ENCODE peak calls at places on chromosomes 4 and X, in eight cellular contexts. One of them, this sample, is unnamed.

GRCh38 chr4:172688536-172688935 is 480.1 kb upstream of the GALNT7 start:
- DNase-seq in AG08396: no peak
- DNase-seq in stimulated activated CD4-positive, alpha-beta T cell treated with anti-CD3 and anti-CD28 coated beads, Interleukin-2, amount 100 ng/mL, for 24 hours: no peak
- DNase-seq in progenitor cell of endocrine pancreas: no peak
- DNase-seq in SW 1271: no peak
- DNase-seq in hepatocyte: no peak
- DNase-seq in stimulated activated naive CD8-positive, alpha-beta T cell treated with anti-CD3 and anti-CD28 coated beads, Interleukin-15, Interleukin-2, amounts not matched to agents 100 U/mL and 50 U/mL, for 24 hours: no peak
- DNase-seq in T follicular helper cell: no peak
- DNase-seq in this sample: no peak

GRCh38 chrX:123464709-123465108 is 268.1 kb downstream of the THOC2 start:
- DNase-seq in stimulated activated naive CD8-positive, alpha-beta T cell treated with anti-CD3 and anti-CD28 coated beads, Interleukin-15, Interleukin-2, amounts not matched to agents 100 U/mL and 50 U/mL, for 24 hours: no peak
- DNase-seq in SW 1271: no peak
- DNase-seq in AG08396: no peak
- DNase-seq in T follicular helper cell: no peak
- DNase-seq in progenitor cell of endocrine pancreas: no peak
- DNase-seq in stimulated activated CD4-positive, alpha-beta T cell treated with anti-CD3 and anti-CD28 coated beads, Interleukin-2, amount 100 ng/mL, for 24 hours: no peak
- DNase-seq in hepatocyte: no peak
- DNase-seq in this sample: no peak

GRCh38 chr4:73615613-73616012 is 4.6 kb downstream of the RASSF6 start:
- DNase-seq in stimulated activated CD4-positive, alpha-beta T cell treated with anti-CD3 and anti-CD28 coated beads, Interleukin-2, amount 100 ng/mL, for 24 hours: no peak
- DNase-seq in stimulated activated naive CD8-positive, alpha-beta T cell treated with anti-CD3 and anti-CD28 coated beads, Interleukin-15, Interleukin-2, amounts not matched to agents 100 U/mL and 50 U/mL, for 24 hours: no peak
- DNase-seq in SW 1271: no peak
- DNase-seq in T follicular helper cell: no peak
- DNase-seq in AG08396: no peak
- DNase-seq in progenitor cell of endocrine pancreas: no peak
- DNase-seq in hepatocyte: peak
- DNase-seq in this sample: no peak

GRCh38 chrX:132631579-132632232 is 142.9 kb upstream of the MBNL3 start:
- DNase-seq in stimulated activated CD4-positive, alpha-beta T cell treated with anti-CD3 and anti-CD28 coated beads, Interleukin-2, amount 100 ng/mL, for 24 hours: no peak
- DNase-seq in progenitor cell of endocrine pancreas: no peak
- DNase-seq in AG08396: peak
- DNase-seq in T follicular helper cell: no peak
- DNase-seq in stimulated activated naive CD8-positive, alpha-beta T cell treated with anti-CD3 and anti-CD28 coated beads, Interleukin-15, Interleukin-2, amounts not matched to agents 100 U/mL and 50 U/mL, for 24 hours: no peak
- DNase-seq in SW 1271: peak
- DNase-seq in hepatocyte: peak
- DNase-seq in this sample: peak

GRCh38 chr4:84877051-84877833 is 89.2 kb downstream of the WDFY3 start:
- DNase-seq in progenitor cell of endocrine pancreas: no peak
- DNase-seq in T follicular helper cell: no peak
- DNase-seq in stimulated activated CD4-positive, alpha-beta T cell treated with anti-CD3 and anti-CD28 coated beads, Interleukin-2, amount 100 ng/mL, for 24 hours: no peak
- DNase-seq in SW 1271: peak
- DNase-seq in stimulated activated naive CD8-positive, alpha-beta T cell treated with anti-CD3 and anti-CD28 coated beads, Interleukin-15, Interleukin-2, amounts not matched to agents 100 U/mL and 50 U/mL, for 24 hours: no peak
- DNase-seq in AG08396: no peak
- DNase-seq in hepatocyte: peak
- DNase-seq in this sample: peak

GRCh38 chr4:67327245-67327860 is 217.9 kb downstream of the CENPC start:
- DNase-seq in SW 1271: peak
- DNase-seq in T follicular helper cell: peak
- DNase-seq in stimulated activated CD4-positive, alpha-beta T cell treated with anti-CD3 and anti-CD28 coated beads, Interleukin-2, amount 100 ng/mL, for 24 hours: peak
- DNase-seq in hepatocyte: peak
- DNase-seq in stimulated activated naive CD8-positive, alpha-beta T cell treated with anti-CD3 and anti-CD28 coated beads, Interleukin-15, Interleukin-2, amounts not matched to agents 100 U/mL and 50 U/mL, for 24 hours: peak
- DNase-seq in AG08396: peak
- DNase-seq in progenitor cell of endocrine pancreas: peak
- DNase-seq in this sample: peak

GRCh38 chr4:119580293-119580692 is 48.3 kb downstream of the PDE5A start:
- DNase-seq in SW 1271: no peak
- DNase-seq in progenitor cell of endocrine pancreas: no peak
- DNase-seq in hepatocyte: no peak
- DNase-seq in T follicular helper cell: no peak
- DNase-seq in AG08396: no peak
- DNase-seq in stimulated activated naive CD8-positive, alpha-beta T cell treated with anti-CD3 and anti-CD28 coated beads, Interleukin-15, Interleukin-2, amounts not matched to agents 100 U/mL and 50 U/mL, for 24 hours: no peak
- DNase-seq in stimulated activated CD4-positive, alpha-beta T cell treated with anti-CD3 and anti-CD28 coated beads, Interleukin-2, amount 100 ng/mL, for 24 hours: no peak
- DNase-seq in this sample: no peak

GRCh38 chr4:121712783-121713182 is 16.0 kb upstream of the ANXA5 start:
- DNase-seq in progenitor cell of endocrine pancreas: no peak
- DNase-seq in hepatocyte: no peak
- DNase-seq in T follicular helper cell: no peak
- DNase-seq in AG08396: no peak
- DNase-seq in SW 1271: no peak
- DNase-seq in stimulated activated CD4-positive, alpha-beta T cell treated with anti-CD3 and anti-CD28 coated beads, Interleukin-2, amount 100 ng/mL, for 24 hours: no peak
- DNase-seq in stimulated activated naive CD8-positive, alpha-beta T cell treated with anti-CD3 and anti-CD28 coated beads, Interleukin-15, Interleukin-2, amounts not matched to agents 100 U/mL and 50 U/mL, for 24 hours: no peak
- DNase-seq in this sample: no peak

GRCh38 chr4:6032249-6033244 is 14.3 kb upstream of the C4orf50 start:
- DNase-seq in stimulated activated naive CD8-positive, alpha-beta T cell treated with anti-CD3 and anti-CD28 coated beads, Interleukin-15, Interleukin-2, amounts not matched to agents 100 U/mL and 50 U/mL, for 24 hours: no peak
- DNase-seq in T follicular helper cell: no peak
- DNase-seq in stimulated activated CD4-positive, alpha-beta T cell treated with anti-CD3 and anti-CD28 coated beads, Interleukin-2, amount 100 ng/mL, for 24 hours: no peak
- DNase-seq in progenitor cell of endocrine pancreas: no peak
- DNase-seq in AG08396: no peak
- DNase-seq in hepatocyte: no peak
- DNase-seq in SW 1271: no peak
- DNase-seq in this sample: peak

GRCh38 chrX:38342853-38343778 is 9.3 kb upstream of the OTC start:
- DNase-seq in hepatocyte: peak
- DNase-seq in progenitor cell of endocrine pancreas: no peak
- DNase-seq in T follicular helper cell: no peak
- DNase-seq in AG08396: no peak
- DNase-seq in stimulated activated naive CD8-positive, alpha-beta T cell treated with anti-CD3 and anti-CD28 coated beads, Interleukin-15, Interleukin-2, amounts not matched to agents 100 U/mL and 50 U/mL, for 24 hours: no peak
- DNase-seq in stimulated activated CD4-positive, alpha-beta T cell treated with anti-CD3 and anti-CD28 coated beads, Interleukin-2, amount 100 ng/mL, for 24 hours: no peak
- DNase-seq in SW 1271: no peak
- DNase-seq in this sample: no peak

GRCh38 chr4:72918362-72918761 is 151.2 kb downstream of the COX18 start:
- DNase-seq in hepatocyte: no peak
- DNase-seq in AG08396: no peak
- DNase-seq in stimulated activated naive CD8-positive, alpha-beta T cell treated with anti-CD3 and anti-CD28 coated beads, Interleukin-15, Interleukin-2, amounts not matched to agents 100 U/mL and 50 U/mL, for 24 hours: no peak
- DNase-seq in SW 1271: no peak
- DNase-seq in progenitor cell of endocrine pancreas: no peak
- DNase-seq in T follicular helper cell: no peak
- DNase-seq in stimulated activated CD4-positive, alpha-beta T cell treated with anti-CD3 and anti-CD28 coated beads, Interleukin-2, amount 100 ng/mL, for 24 hours: no peak
- DNase-seq in this sample: no peak

GRCh38 chr4:1194028-1194900 is 21.9 kb upstream of the SPON2 start:
- DNase-seq in progenitor cell of endocrine pancreas: no peak
- DNase-seq in hepatocyte: peak
- DNase-seq in SW 1271: no peak
- DNase-seq in stimulated activated CD4-positive, alpha-beta T cell treated with anti-CD3 and anti-CD28 coated beads, Interleukin-2, amount 100 ng/mL, for 24 hours: no peak
- DNase-seq in T follicular helper cell: no peak
- DNase-seq in stimulated activated naive CD8-positive, alpha-beta T cell treated with anti-CD3 and anti-CD28 coated beads, Interleukin-15, Interleukin-2, amounts not matched to agents 100 U/mL and 50 U/mL, for 24 hours: peak
- DNase-seq in AG08396: peak
- DNase-seq in this sample: no peak

GRCh38 chr4:122360754-122361153 is 18.1 kb upstream of the ADAD1 start:
- DNase-seq in stimulated activated naive CD8-positive, alpha-beta T cell treated with anti-CD3 and anti-CD28 coated beads, Interleukin-15, Interleukin-2, amounts not matched to agents 100 U/mL and 50 U/mL, for 24 hours: no peak
- DNase-seq in hepatocyte: no peak
- DNase-seq in SW 1271: no peak
- DNase-seq in progenitor cell of endocrine pancreas: no peak
- DNase-seq in stimulated activated CD4-positive, alpha-beta T cell treated with anti-CD3 and anti-CD28 coated beads, Interleukin-2, amount 100 ng/mL, for 24 hours: no peak
- DNase-seq in AG08396: no peak
- DNase-seq in T follicular helper cell: no peak
- DNase-seq in this sample: no peak

GRCh38 chrX:41720125-41720780 is 3.7 kb upstream of the GPR82 start:
- DNase-seq in T follicular helper cell: no peak
- DNase-seq in AG08396: peak
- DNase-seq in stimulated activated CD4-positive, alpha-beta T cell treated with anti-CD3 and anti-CD28 coated beads, Interleukin-2, amount 100 ng/mL, for 24 hours: peak
- DNase-seq in hepatocyte: no peak
- DNase-seq in progenitor cell of endocrine pancreas: no peak
- DNase-seq in stimulated activated naive CD8-positive, alpha-beta T cell treated with anti-CD3 and anti-CD28 coated beads, Interleukin-15, Interleukin-2, amounts not matched to agents 100 U/mL and 50 U/mL, for 24 hours: peak
- DNase-seq in SW 1271: no peak
- DNase-seq in this sample: no peak

GRCh38 chr4:68152411-68152810 is 22.7 kb upstream of the TMPRSS11F start:
- DNase-seq in T follicular helper cell: no peak
- DNase-seq in AG08396: no peak
- DNase-seq in stimulated activated naive CD8-positive, alpha-beta T cell treated with anti-CD3 and anti-CD28 coated beads, Interleukin-15, Interleukin-2, amounts not matched to agents 100 U/mL and 50 U/mL, for 24 hours: no peak
- DNase-seq in stimulated activated CD4-positive, alpha-beta T cell treated with anti-CD3 and anti-CD28 coated beads, Interleukin-2, amount 100 ng/mL, for 24 hours: no peak
- DNase-seq in hepatocyte: peak
- DNase-seq in SW 1271: no peak
- DNase-seq in progenitor cell of endocrine pancreas: no peak
- DNase-seq in this sample: peak

GRCh38 chrX:124098089-124098488 is 136.6 kb downstream of the STAG2 start:
- DNase-seq in stimulated activated CD4-positive, alpha-beta T cell treated with anti-CD3 and anti-CD28 coated beads, Interleukin-2, amount 100 ng/mL, for 24 hours: no peak
- DNase-seq in T follicular helper cell: no peak
- DNase-seq in stimulated activated naive CD8-positive, alpha-beta T cell treated with anti-CD3 and anti-CD28 coated beads, Interleukin-15, Interleukin-2, amounts not matched to agents 100 U/mL and 50 U/mL, for 24 hours: no peak
- DNase-seq in hepatocyte: peak
- DNase-seq in AG08396: peak
- DNase-seq in SW 1271: peak
- DNase-seq in progenitor cell of endocrine pancreas: no peak
- DNase-seq in this sample: peak

GRCh38 chrX:39301041-39301440 is 499.8 kb downstream of the MID1IP1 start:
- DNase-seq in progenitor cell of endocrine pancreas: no peak
- DNase-seq in stimulated activated naive CD8-positive, alpha-beta T cell treated with anti-CD3 and anti-CD28 coated beads, Interleukin-15, Interleukin-2, amounts not matched to agents 100 U/mL and 50 U/mL, for 24 hours: no peak
- DNase-seq in SW 1271: no peak
- DNase-seq in T follicular helper cell: no peak
- DNase-seq in AG08396: no peak
- DNase-seq in stimulated activated CD4-positive, alpha-beta T cell treated with anti-CD3 and anti-CD28 coated beads, Interleukin-2, amount 100 ng/mL, for 24 hours: no peak
- DNase-seq in hepatocyte: no peak
- DNase-seq in this sample: no peak

GRCh38 chr4:95551653-95552052 is 2.9 kb upstream of the UNC5C start:
- DNase-seq in hepatocyte: no peak
- DNase-seq in progenitor cell of endocrine pancreas: no peak
- DNase-seq in stimulated activated naive CD8-positive, alpha-beta T cell treated with anti-CD3 and anti-CD28 coated beads, Interleukin-15, Interleukin-2, amounts not matched to agents 100 U/mL and 50 U/mL, for 24 hours: no peak
- DNase-seq in T follicular helper cell: no peak
- DNase-seq in AG08396: no peak
- DNase-seq in SW 1271: no peak
- DNase-seq in stimulated activated CD4-positive, alpha-beta T cell treated with anti-CD3 and anti-CD28 coated beads, Interleukin-2, amount 100 ng/mL, for 24 hours: no peak
- DNase-seq in this sample: no peak

GRCh38 chr4:41072021-41072777 is 142.1 kb downstream of the APBB2 start:
- DNase-seq in SW 1271: no peak
- DNase-seq in AG08396: no peak
- DNase-seq in T follicular helper cell: no peak
- DNase-seq in stimulated activated CD4-positive, alpha-beta T cell treated with anti-CD3 and anti-CD28 coated beads, Interleukin-2, amount 100 ng/mL, for 24 hours: no peak
- DNase-seq in stimulated activated naive CD8-positive, alpha-beta T cell treated with anti-CD3 and anti-CD28 coated beads, Interleukin-15, Interleukin-2, amounts not matched to agents 100 U/mL and 50 U/mL, for 24 hours: no peak
- DNase-seq in progenitor cell of endocrine pancreas: no peak
- DNase-seq in hepatocyte: no peak
- DNase-seq in this sample: no peak

GRCh38 chrX:130075768-130076167 is 34.5 kb downstream of the ELF4 start:
- DNase-seq in stimulated activated CD4-positive, alpha-beta T cell treated with anti-CD3 and anti-CD28 coated beads, Interleukin-2, amount 100 ng/mL, for 24 hours: no peak
- DNase-seq in stimulated activated naive CD8-positive, alpha-beta T cell treated with anti-CD3 and anti-CD28 coated beads, Interleukin-15, Interleukin-2, amounts not matched to agents 100 U/mL and 50 U/mL, for 24 hours: no peak
- DNase-seq in SW 1271: no peak
- DNase-seq in AG08396: no peak
- DNase-seq in T follicular helper cell: no peak
- DNase-seq in progenitor cell of endocrine pancreas: no peak
- DNase-seq in hepatocyte: no peak
- DNase-seq in this sample: no peak

GRCh38 chrX:154402622-154403127 is 4.5 kb downstream of the RPL10 start:
- DNase-seq in stimulated activated naive CD8-positive, alpha-beta T cell treated with anti-CD3 and anti-CD28 coated beads, Interleukin-15, Interleukin-2, amounts not matched to agents 100 U/mL and 50 U/mL, for 24 hours: no peak
- DNase-seq in AG08396: no peak
- DNase-seq in stimulated activated CD4-positive, alpha-beta T cell treated with anti-CD3 and anti-CD28 coated beads, Interleukin-2, amount 100 ng/mL, for 24 hours: no peak
- DNase-seq in T follicular helper cell: no peak
- DNase-seq in hepatocyte: peak
- DNase-seq in SW 1271: no peak
- DNase-seq in progenitor cell of endocrine pancreas: no peak
- DNase-seq in this sample: no peak

GRCh38 chrX:32137525-32137924 is 1065.7 kb upstream of the FTHL17 start:
- DNase-seq in stimulated activated CD4-positive, alpha-beta T cell treated with anti-CD3 and anti-CD28 coated beads, Interleukin-2, amount 100 ng/mL, for 24 hours: no peak
- DNase-seq in SW 1271: no peak
- DNase-seq in stimulated activated naive CD8-positive, alpha-beta T cell treated with anti-CD3 and anti-CD28 coated beads, Interleukin-15, Interleukin-2, amounts not matched to agents 100 U/mL and 50 U/mL, for 24 hours: no peak
- DNase-seq in T follicular helper cell: no peak
- DNase-seq in progenitor cell of endocrine pancreas: peak
- DNase-seq in AG08396: no peak
- DNase-seq in hepatocyte: peak
- DNase-seq in this sample: peak

GRCh38 chr4:108166441-108167315 is 2.1 kb downstream of the LEF1 start:
- DNase-seq in progenitor cell of endocrine pancreas: no peak
- DNase-seq in AG08396: no peak
- DNase-seq in stimulated activated naive CD8-positive, alpha-beta T cell treated with anti-CD3 and anti-CD28 coated beads, Interleukin-15, Interleukin-2, amounts not matched to agents 100 U/mL and 50 U/mL, for 24 hours: peak
- DNase-seq in T follicular helper cell: no peak
- DNase-seq in hepatocyte: peak
- DNase-seq in stimulated activated CD4-positive, alpha-beta T cell treated with anti-CD3 and anti-CD28 coated beads, Interleukin-2, amount 100 ng/mL, for 24 hours: peak
- DNase-seq in SW 1271: no peak
- DNase-seq in this sample: no peak

GRCh38 chrX:103774070-103774642 is 2.5 kb upstream of the PLP1 start:
- DNase-seq in stimulated activated CD4-positive, alpha-beta T cell treated with anti-CD3 and anti-CD28 coated beads, Interleukin-2, amount 100 ng/mL, for 24 hours: no peak
- DNase-seq in SW 1271: peak
- DNase-seq in stimulated activated naive CD8-positive, alpha-beta T cell treated with anti-CD3 and anti-CD28 coated beads, Interleukin-15, Interleukin-2, amounts not matched to agents 100 U/mL and 50 U/mL, for 24 hours: no peak
- DNase-seq in T follicular helper cell: no peak
- DNase-seq in AG08396: peak
- DNase-seq in progenitor cell of endocrine pancreas: no peak
- DNase-seq in hepatocyte: peak
- DNase-seq in this sample: peak

GRCh38 chr4:81040175-81040659 is 9.7 kb downstream of the BMP3 start:
- DNase-seq in SW 1271: peak
- DNase-seq in T follicular helper cell: no peak
- DNase-seq in hepatocyte: peak
- DNase-seq in stimulated activated CD4-positive, alpha-beta T cell treated with anti-CD3 and anti-CD28 coated beads, Interleukin-2, amount 100 ng/mL, for 24 hours: no peak
- DNase-seq in progenitor cell of endocrine pancreas: no peak
- DNase-seq in AG08396: peak
- DNase-seq in stimulated activated naive CD8-positive, alpha-beta T cell treated with anti-CD3 and anti-CD28 coated beads, Interleukin-15, Interleukin-2, amounts not matched to agents 100 U/mL and 50 U/mL, for 24 hours: no peak
- DNase-seq in this sample: peak

GRCh38 chr4:89837385-89837995 is 529 bp upstream of the SNCA start:
- DNase-seq in T follicular helper cell: no peak
- DNase-seq in AG08396: peak
- DNase-seq in hepatocyte: peak
- DNase-seq in stimulated activated CD4-positive, alpha-beta T cell treated with anti-CD3 and anti-CD28 coated beads, Interleukin-2, amount 100 ng/mL, for 24 hours: peak
- DNase-seq in stimulated activated naive CD8-positive, alpha-beta T cell treated with anti-CD3 and anti-CD28 coated beads, Interleukin-15, Interleukin-2, amounts not matched to agents 100 U/mL and 50 U/mL, for 24 hours: peak
- DNase-seq in progenitor cell of endocrine pancreas: peak
- DNase-seq in SW 1271: peak
- DNase-seq in this sample: peak

GRCh38 chr4:169802871-169803270 is 45.1 kb upstream of the HPF1 start:
- DNase-seq in stimulated activated naive CD8-positive, alpha-beta T cell treated with anti-CD3 and anti-CD28 coated beads, Interleukin-15, Interleukin-2, amounts not matched to agents 100 U/mL and 50 U/mL, for 24 hours: no peak
- DNase-seq in hepatocyte: no peak
- DNase-seq in T follicular helper cell: no peak
- DNase-seq in SW 1271: no peak
- DNase-seq in progenitor cell of endocrine pancreas: no peak
- DNase-seq in AG08396: no peak
- DNase-seq in stimulated activated CD4-positive, alpha-beta T cell treated with anti-CD3 and anti-CD28 coated beads, Interleukin-2, amount 100 ng/mL, for 24 hours: no peak
- DNase-seq in this sample: no peak

GRCh38 chr4:150828159-150828558 is 186.9 kb downstream of the LRBA start:
- DNase-seq in T follicular helper cell: peak
- DNase-seq in SW 1271: no peak
- DNase-seq in AG08396: no peak
- DNase-seq in progenitor cell of endocrine pancreas: no peak
- DNase-seq in hepatocyte: no peak
- DNase-seq in stimulated activated CD4-positive, alpha-beta T cell treated with anti-CD3 and anti-CD28 coated beads, Interleukin-2, amount 100 ng/mL, for 24 hours: peak
- DNase-seq in stimulated activated naive CD8-positive, alpha-beta T cell treated with anti-CD3 and anti-CD28 coated beads, Interleukin-15, Interleukin-2, amounts not matched to agents 100 U/mL and 50 U/mL, for 24 hours: peak
- DNase-seq in this sample: no peak

GRCh38 chr4:25991296-25991695 is 77.3 kb downstream of the SMIM20 start:
- DNase-seq in stimulated activated CD4-positive, alpha-beta T cell treated with anti-CD3 and anti-CD28 coated beads, Interleukin-2, amount 100 ng/mL, for 24 hours: no peak
- DNase-seq in hepatocyte: no peak
- DNase-seq in AG08396: no peak
- DNase-seq in progenitor cell of endocrine pancreas: no peak
- DNase-seq in SW 1271: no peak
- DNase-seq in stimulated activated naive CD8-positive, alpha-beta T cell treated with anti-CD3 and anti-CD28 coated beads, Interleukin-15, Interleukin-2, amounts not matched to agents 100 U/mL and 50 U/mL, for 24 hours: no peak
- DNase-seq in T follicular helper cell: no peak
- DNase-seq in this sample: no peak

GRCh38 chrX:2502120-2502667 is 1.4 kb upstream of the DHRSX start:
- DNase-seq in stimulated activated CD4-positive, alpha-beta T cell treated with anti-CD3 and anti-CD28 coated beads, Interleukin-2, amount 100 ng/mL, for 24 hours: no peak
- DNase-seq in SW 1271: no peak
- DNase-seq in progenitor cell of endocrine pancreas: no peak
- DNase-seq in T follicular helper cell: no peak
- DNase-seq in stimulated activated naive CD8-positive, alpha-beta T cell treated with anti-CD3 and anti-CD28 coated beads, Interleukin-15, Interleukin-2, amounts not matched to agents 100 U/mL and 50 U/mL, for 24 hours: no peak
- DNase-seq in AG08396: no peak
- DNase-seq in hepatocyte: no peak
- DNase-seq in this sample: no peak

GRCh38 chrX:68710870-68711576 is 63.6 kb downstream of the STARD8 start:
- DNase-seq in hepatocyte: peak
- DNase-seq in stimulated activated CD4-positive, alpha-beta T cell treated with anti-CD3 and anti-CD28 coated beads, Interleukin-2, amount 100 ng/mL, for 24 hours: peak
- DNase-seq in SW 1271: peak
- DNase-seq in AG08396: peak
- DNase-seq in progenitor cell of endocrine pancreas: peak
- DNase-seq in stimulated activated naive CD8-positive, alpha-beta T cell treated with anti-CD3 and anti-CD28 coated beads, Interleukin-15, Interleukin-2, amounts not matched to agents 100 U/mL and 50 U/mL, for 24 hours: peak
- DNase-seq in T follicular helper cell: no peak
- DNase-seq in this sample: peak

GRCh38 chrX:56796641-56797395 is 67.8 kb downstream of the NBDY start:
- DNase-seq in AG08396: no peak
- DNase-seq in SW 1271: no peak
- DNase-seq in progenitor cell of endocrine pancreas: no peak
- DNase-seq in T follicular helper cell: no peak
- DNase-seq in hepatocyte: no peak
- DNase-seq in stimulated activated CD4-positive, alpha-beta T cell treated with anti-CD3 and anti-CD28 coated beads, Interleukin-2, amount 100 ng/mL, for 24 hours: no peak
- DNase-seq in stimulated activated naive CD8-positive, alpha-beta T cell treated with anti-CD3 and anti-CD28 coated beads, Interleukin-15, Interleukin-2, amounts not matched to agents 100 U/mL and 50 U/mL, for 24 hours: no peak
- DNase-seq in this sample: no peak

GRCh38 chr4:19130836-19131235 is 1109.3 kb upstream of the LCORL start:
- DNase-seq in stimulated activated naive CD8-positive, alpha-beta T cell treated with anti-CD3 and anti-CD28 coated beads, Interleukin-15, Interleukin-2, amounts not matched to agents 100 U/mL and 50 U/mL, for 24 hours: no peak
- DNase-seq in AG08396: peak
- DNase-seq in SW 1271: no peak
- DNase-seq in T follicular helper cell: no peak
- DNase-seq in hepatocyte: no peak
- DNase-seq in progenitor cell of endocrine pancreas: no peak
- DNase-seq in stimulated activated CD4-positive, alpha-beta T cell treated with anti-CD3 and anti-CD28 coated beads, Interleukin-2, amount 100 ng/mL, for 24 hours: no peak
- DNase-seq in this sample: no peak

GRCh38 chr4:1115528-1116293 is 2.3 kb upstream of the RNF212 start:
- DNase-seq in SW 1271: no peak
- DNase-seq in hepatocyte: no peak
- DNase-seq in T follicular helper cell: no peak
- DNase-seq in stimulated activated CD4-positive, alpha-beta T cell treated with anti-CD3 and anti-CD28 coated beads, Interleukin-2, amount 100 ng/mL, for 24 hours: no peak
- DNase-seq in stimulated activated naive CD8-positive, alpha-beta T cell treated with anti-CD3 and anti-CD28 coated beads, Interleukin-15, Interleukin-2, amounts not matched to agents 100 U/mL and 50 U/mL, for 24 hours: no peak
- DNase-seq in progenitor cell of endocrine pancreas: no peak
- DNase-seq in AG08396: no peak
- DNase-seq in this sample: peak